ENCODE peak calls at places on chromosomes 5 and 9, in six cellular contexts. X is RWPE1; S is CD8-positive, alpha-beta T cell; M is A549; J is transverse colon; B is AG09319. N is an unnamed sample.

GRCh38 chr5:69368458-69369368 is 607 bp downstream of the AK6 start:
- DNase-seq in S (no peak), J (no peak), M (peak; percentile 59), X (peak; percentile 78), B (peak; percentile 1), N (peak; percentile 34)

GRCh38 chr5:13944564-13945195 is at the start of gene DNAH5:
- DNase-seq in S (no peak), B (no peak), J (no peak), X (no peak), M (no peak), N (peak; percentile 24)

GRCh38 chr5:87752362-87752761 is 339.6 kb upstream of the CCNH start:
- DNase-seq in B (peak; percentile 31), X (no peak), M (no peak), J (no peak), S (no peak), N (no peak)

GRCh38 chr9:131875828-131876485 is 136.1 kb upstream of the RAPGEF1 start:
- DNase-seq in B (no peak), J (no peak), M (no peak), S (no peak), X (peak; percentile 28), N (peak; percentile 0)

GRCh38 chr5:6377121-6377520 is 1.2 kb downstream of the MED10 start:
- DNase-seq in X (no peak), J (no peak), S (no peak), B (no peak), M (no peak), N (no peak)

GRCh38 chr5:172223901-172224873 is 30.2 kb downstream of the EFCAB9 start:
- DNase-seq in X (no peak), J (no peak), M (no peak), S (no peak), B (no peak), N (no peak)

GRCh38 chr5:151764801-151765200 is 6.4 kb upstream of the ATOX1 start:
- DNase-seq in M (no peak), J (no peak), B (no peak), S (no peak), X (no peak), N (no peak)

GRCh38 chr9:125960631-125961030 is 213.5 kb downstream of the PBX3 start:
- DNase-seq in B (no peak), X (no peak), S (no peak), M (no peak), J (no peak), N (no peak)

GRCh38 chr5:35188041-35188457 is 42.2 kb downstream of the PRLR start:
- DNase-seq in J (peak; percentile 26), S (no peak), X (no peak), B (no peak), M (no peak), N (no peak)

GRCh38 chr5:82278711-82279370 is 687 bp upstream of the RPS23 start:
- DNase-seq in J (no peak), M (no peak), S (no peak), B (no peak), X (no peak), N (no peak)

GRCh38 chr5:641331-641765 is 29.2 kb downstream of the CEP72 start:
- DNase-seq in M (no peak), J (no peak), S (no peak), X (no peak), B (no peak), N (no peak)

GRCh38 chr5:66807743-66808142 is 211.6 kb downstream of the MAST4 start:
- DNase-seq in B (peak; percentile 2), S (no peak), X (peak; percentile 92), J (peak; percentile 17), M (peak; percentile 66), N (peak; percentile 84)

GRCh38 chr9:71644819-71645362 is 123.4 kb downstream of the CEMIP2 start:
- DNase-seq in J (no peak), X (no peak), S (no peak), B (no peak), M (no peak), N (no peak)

GRCh38 chr5:133944263-133945230 is 23.9 kb downstream of the C5orf15 start:
- DNase-seq in B (no peak), S (no peak), M (peak; percentile 74), X (peak; percentile 62), J (peak; percentile 41), N (peak; percentile 80)

GRCh38 chr5:113092683-113093082 is 116.1 kb downstream of the DCP2 start:
- DNase-seq in M (no peak), S (no peak), B (no peak), X (peak; percentile 50), J (no peak), N (peak; percentile 75)

GRCh38 chr5:10323588-10324488 is 16.1 kb upstream of the CMBL start:
- DNase-seq in X (no peak), J (no peak), M (no peak), S (no peak), B (no peak), N (no peak)

GRCh38 chr9:87615547-87616148 is 110.3 kb upstream of the CTSL start:
- DNase-seq in S (no peak), J (no peak), B (no peak), X (peak; percentile 26), M (no peak), N (no peak)

GRCh38 chr5:88602584-88602983 is 280.4 kb downstream of the MEF2C start:
- DNase-seq in S (no peak), J (peak; percentile 11), X (no peak), M (no peak), B (no peak), N (peak; percentile 13)

GRCh38 chr5:115600771-115601170 is 1.5 kb downstream of the TICAM2 start:
- DNase-seq in S (no peak), X (no peak), J (no peak), M (no peak), B (no peak), N (no peak)

GRCh38 chr5:132389453-132390286 is 20.2 kb downstream of the SLC22A5 start:
- DNase-seq in X (peak; percentile 100), B (peak; percentile 97), M (peak; percentile 96), J (peak; percentile 71), S (no peak), N (peak; percentile 100)

GRCh38 chr9:116482740-116483139 is 204.4 kb upstream of the TRIM32 start:
- DNase-seq in X (no peak), B (no peak), J (no peak), S (no peak), M (no peak), N (peak; percentile 18)

GRCh38 chr5:11888221-11888620 is 16.0 kb downstream of the CTNND2 start:
- DNase-seq in X (no peak), J (no peak), M (no peak), S (no peak), B (no peak), N (no peak)

GRCh38 chr9:113293285-113293874 is 9.8 kb downstream of the RNF183 start:
- DNase-seq in X (no peak), S (no peak), B (peak; percentile 67), M (no peak), J (no peak), N (no peak)

GRCh38 chr9:106920701-106921283 is 57.8 kb downstream of the ZNF462 start:
- DNase-seq in B (no peak), J (peak; percentile 65), M (no peak), X (peak; percentile 42), S (no peak), N (peak; percentile 24)

GRCh38 chr9:72173080-72173479 is 23.8 kb downstream of the GDA start:
- DNase-seq in S (no peak), X (no peak), B (no peak), J (no peak), M (no peak), N (peak; percentile 29)

GRCh38 chr9:134350416-134350994 is 24.2 kb downstream of the RXRA start:
- DNase-seq in B (no peak), X (no peak), S (no peak), J (no peak), M (no peak), N (no peak)

GRCh38 chr9:131122158-131122557 is 3.2 kb upstream of the NUP214 start:
- DNase-seq in B (no peak), M (no peak), X (no peak), S (no peak), J (no peak), N (no peak)

GRCh38 chr5:171336486-171337206 is 27.6 kb downstream of the TLX3 start:
- DNase-seq in X (peak; percentile 55), M (peak; percentile 32), J (peak; percentile 20), B (peak; percentile 15), S (no peak), N (peak; percentile 68)

GRCh38 chr5:87400305-87400899 is 12.3 kb downstream of the CCNH start:
- DNase-seq in S (no peak), J (no peak), M (peak; percentile 57), B (no peak), X (peak; percentile 67), N (peak; percentile 46)

GRCh38 chr9:14863402-14863801 is 46.8 kb downstream of the FREM1 start:
- DNase-seq in S (no peak), J (no peak), X (no peak), B (no peak), M (no peak), N (no peak)
- TF ChIP-seq CTCF in S (no peak), J (no peak), X (no peak), B (no peak), M (no peak), N (no peak)

DNA sequence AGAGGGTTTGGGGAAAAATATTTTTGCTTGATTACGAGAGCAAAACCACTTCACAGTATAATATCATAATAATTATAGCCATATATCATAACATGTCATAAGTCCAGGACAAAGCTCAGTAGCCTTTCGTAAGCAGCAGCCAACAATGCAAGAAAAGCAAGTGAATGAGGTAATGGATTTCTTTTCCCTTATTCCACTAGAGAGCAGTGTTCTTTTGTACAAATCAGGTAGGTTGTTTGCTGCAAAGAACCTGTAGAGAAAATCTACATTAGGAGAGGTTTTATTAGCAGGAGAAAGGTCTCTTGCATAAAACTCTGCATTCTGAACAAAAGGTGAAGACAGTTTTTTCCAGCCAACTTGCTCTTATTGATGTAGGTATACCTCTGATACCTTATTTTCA is 1033.4 kb downstream of the TLE4 start:
- DNase-seq in M (peak; percentile 1), X (peak; percentile 16), B (peak; percentile 14), S (no peak), J (no peak), N (peak; percentile 54)
- TF ChIP-seq CTCF in M (peak; percentile 42), X (peak; percentile 53), B (peak; percentile 49), S (no peak), J (peak; percentile 43), N (peak; percentile 32)

DNA sequence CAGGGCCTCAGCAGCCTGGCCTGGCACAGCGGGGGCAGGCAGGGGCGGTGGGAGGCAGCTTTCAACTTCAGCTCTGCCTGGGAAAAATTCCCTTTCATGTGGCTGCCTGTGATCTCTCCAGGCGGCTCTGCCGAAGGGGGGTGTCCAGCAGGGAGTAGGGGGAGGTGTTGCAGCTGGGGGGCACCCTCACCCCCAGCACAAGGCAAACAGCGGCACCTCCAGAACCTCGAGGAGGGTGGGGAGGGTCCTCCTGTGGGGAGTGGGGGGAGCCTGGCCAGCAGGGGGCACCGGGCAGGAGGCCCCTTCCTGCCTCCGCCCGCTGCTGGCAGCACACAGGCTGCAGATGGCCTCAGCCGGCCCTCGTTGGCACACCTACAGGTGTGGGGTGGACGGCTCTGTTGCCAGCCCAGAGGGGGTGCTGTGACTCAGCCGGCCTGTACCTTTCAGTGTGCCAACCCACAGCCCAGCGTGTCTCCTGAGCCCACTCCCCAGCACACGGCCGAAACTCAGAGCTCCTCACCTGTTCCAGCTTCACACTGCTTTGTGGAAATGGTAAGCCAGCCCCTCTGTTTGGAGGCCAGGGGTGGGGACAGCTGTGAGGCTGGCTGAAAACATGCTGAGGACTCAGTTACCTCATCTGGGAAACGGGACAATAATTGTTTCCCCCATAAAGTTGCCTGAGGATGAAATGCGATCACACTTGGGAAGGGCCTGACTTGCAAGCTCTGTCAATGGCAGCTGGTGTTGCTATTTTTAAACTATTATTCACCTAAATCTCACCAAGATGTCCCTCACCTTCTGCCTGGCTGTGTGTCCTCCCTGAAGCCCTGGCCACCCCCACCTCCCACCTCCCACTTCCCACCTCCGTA is 37.0 kb downstream of the CXXC5 start:
- DNase-seq in X (no peak), M (no peak), B (no peak), J (no peak), S (no peak), N (peak; percentile 58)
- TF ChIP-seq CTCF in X (no peak), M (no peak), B (no peak), J (no peak), S (no peak), N (peak; percentile 5)

GRCh38 chr5:141330299-141331080 is at the start of gene PCDHGA1:
- DNase-seq in X (peak; percentile 40), J (no peak), M (peak; percentile 57), B (peak; percentile 34), S (no peak), N (peak; percentile 60)
- TF ChIP-seq CTCF in X (peak; percentile 40), J (no peak), M (peak; percentile 58), B (peak; percentile 49), S (no peak), N (peak; percentile 47)